ENCODE peak calls at places on chromosome 12, in four cellular contexts. X is uterus, P is tibial nerve, D is A549. T is an unnamed sample.

GRCh38 chr12:50647479-50647878 is 116.4 kb upstream of the ATF1 start:
- DNase-seq in X (no peak), P (no peak), D (no peak), T (no peak)

GRCh38 chr12:97680751-97681150 is 218.1 kb downstream of the RMST start:
- DNase-seq in X (no peak), P (no peak), D (no peak), T (no peak)

GRCh38 chr12:124837958-124838803 is 25.5 kb downstream of the SCARB1 start:
- DNase-seq in X (peak; percentile 90), P (peak; percentile 80), D (peak; percentile 94), T (no peak)

GRCh38 chr12:110314308-110314707 is 33.3 kb downstream of the ATP2A2 start:
- DNase-seq in X (no peak), P (no peak), D (no peak), T (no peak)

GRCh38 chr12:12180575-12180974 is 86.3 kb downstream of the LRP6 start:
- DNase-seq in X (no peak), P (no peak), D (no peak), T (no peak)

GRCh38 chr12:5907812-5908211 is 37.2 kb downstream of the ANO2 start:
- DNase-seq in X (no peak), P (no peak), D (no peak), T (no peak)

GRCh38 chr12:6276936-6277615 is 33.4 kb upstream of the PLEKHG6 start:
- DNase-seq in X (no peak), P (no peak), D (no peak), T (no peak)

GRCh38 chr12:34363050-34363673 is 340.9 kb downstream of the ALG10 start:
- DNase-seq in X (no peak), P (no peak), D (peak; percentile 74), T (no peak)

GRCh38 chr12:21940972-21941521 is at the start of gene ABCC9:
- DNase-seq in X (peak; percentile 63), P (peak; percentile 40), D (no peak), T (peak; percentile 89)

GRCh38 chr12:120862664-120863063 is 41.5 kb downstream of the SPPL3 start:
- DNase-seq in X (no peak), P (no peak), D (no peak), T (no peak)

GRCh38 chr12:23028158-23028802 is 403.3 kb downstream of the ETNK1 start:
- DNase-seq in X (no peak), P (no peak), D (no peak), T (no peak)

GRCh38 chr12:45289245-45290217 is 73.6 kb downstream of the ANO6 start:
- DNase-seq in X (no peak), P (no peak), D (no peak), T (no peak)

GRCh38 chr12:7354521-7354920 is 50.6 kb downstream of the ACSM4 start:
- DNase-seq in X (no peak), P (no peak), D (no peak), T (no peak)

GRCh38 chr12:122021193-122021821 is 377 bp upstream of the BCL7A start:
- DNase-seq in X (no peak), P (no peak), D (no peak), T (peak; percentile 88)

GRCh38 chr12:60980558-60980957 is 1279.6 kb upstream of the USP15 start:
- DNase-seq in X (no peak), P (no peak), D (no peak), T (no peak)

GRCh38 chr12:95118138-95118787 is 44.8 kb upstream of the NR2C1 start:
- DNase-seq in X (no peak), P (no peak), D (peak; percentile 57), T (no peak)

GRCh38 chr12:26938660-26939185 is 453 bp downstream of the FGFR1OP2 start:
- DNase-seq in X (no peak), P (peak; percentile 22), D (peak; percentile 23), T (peak; percentile 88)

GRCh38 chr12:10128687-10129086 is 1.3 kb downstream of the CLEC7A start:
- DNase-seq in X (no peak), P (peak; percentile 53), D (no peak), T (no peak)

GRCh38 chr12:120158351-120158750 is 36.2 kb downstream of the GCN1 start:
- DNase-seq in X (no peak), P (no peak), D (no peak), T (no peak)

GRCh38 chr12:1197264-1198018 is 206.4 kb downstream of the ERC1 start:
- DNase-seq in X (no peak), P (no peak), D (no peak), T (no peak)

GRCh38 chr12:107775093-107775721 is 703 bp downstream of the ASCL4 start:
- DNase-seq in X (no peak), P (no peak), D (no peak), T (no peak)

GRCh38 chr12:47079894-47080724 is at the start of gene AMIGO2:
- DNase-seq in X (peak; percentile 60), P (peak; percentile 34), D (peak; percentile 78), T (peak; percentile 52)

GRCh38 chr12:25552681-25553080 is 402 bp downstream of the LMNTD1 start:
- DNase-seq in X (no peak), P (no peak), D (no peak), T (no peak)
- H3K27ac ChIP-seq in X (no peak overlapping the region), P (no peak overlapping the region), D (no peak overlapping the region), T (no peak overlapping the region)

DNA sequence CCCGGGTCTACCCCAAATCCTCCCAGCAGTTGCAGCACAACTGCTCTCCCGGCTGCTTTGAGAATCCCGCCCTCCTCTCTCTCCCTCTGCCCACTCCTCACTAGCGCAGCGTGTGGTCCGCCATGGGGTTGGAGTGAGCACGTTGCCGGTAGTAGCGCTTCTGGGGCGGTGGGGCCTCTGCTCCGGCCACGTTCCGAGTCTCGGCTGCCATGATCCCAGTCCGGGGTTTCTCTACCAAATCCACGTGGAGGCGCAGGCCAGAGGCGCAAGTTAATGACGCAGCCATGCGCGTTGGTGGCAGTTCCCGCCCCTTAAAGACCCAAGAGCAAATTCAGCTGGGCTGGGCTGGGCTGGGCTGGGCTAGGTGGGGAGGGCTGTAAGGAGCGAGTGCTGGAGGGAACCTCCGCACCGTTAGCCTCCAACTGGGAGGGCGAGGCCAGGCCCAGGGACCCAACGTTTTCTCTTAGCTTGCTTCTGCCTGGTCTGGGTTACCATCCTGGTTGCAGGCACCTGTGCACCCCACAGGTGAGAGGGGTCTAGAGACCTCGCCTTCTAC is at the start of gene METTL1:
- DNase-seq in X (peak; percentile 96), P (peak; percentile 93), D (peak; percentile 96), T (peak; percentile 96)
- TF ChIP-seq POLR2A in X (no peak), P (peak; percentile 59), D (peak; percentile 88), T (peak; percentile 41)

GRCh38 chr12:49626169-49626835 is 2.9 kb downstream of the PRPF40B start:
- DNase-seq in X (no peak), P (no peak), D (peak; percentile 22), T (no peak)
- H3K27ac ChIP-seq in X (no peak overlapping the region), P (no peak overlapping the region), D (no peak overlapping the region), T (no peak overlapping the region)

DNA sequence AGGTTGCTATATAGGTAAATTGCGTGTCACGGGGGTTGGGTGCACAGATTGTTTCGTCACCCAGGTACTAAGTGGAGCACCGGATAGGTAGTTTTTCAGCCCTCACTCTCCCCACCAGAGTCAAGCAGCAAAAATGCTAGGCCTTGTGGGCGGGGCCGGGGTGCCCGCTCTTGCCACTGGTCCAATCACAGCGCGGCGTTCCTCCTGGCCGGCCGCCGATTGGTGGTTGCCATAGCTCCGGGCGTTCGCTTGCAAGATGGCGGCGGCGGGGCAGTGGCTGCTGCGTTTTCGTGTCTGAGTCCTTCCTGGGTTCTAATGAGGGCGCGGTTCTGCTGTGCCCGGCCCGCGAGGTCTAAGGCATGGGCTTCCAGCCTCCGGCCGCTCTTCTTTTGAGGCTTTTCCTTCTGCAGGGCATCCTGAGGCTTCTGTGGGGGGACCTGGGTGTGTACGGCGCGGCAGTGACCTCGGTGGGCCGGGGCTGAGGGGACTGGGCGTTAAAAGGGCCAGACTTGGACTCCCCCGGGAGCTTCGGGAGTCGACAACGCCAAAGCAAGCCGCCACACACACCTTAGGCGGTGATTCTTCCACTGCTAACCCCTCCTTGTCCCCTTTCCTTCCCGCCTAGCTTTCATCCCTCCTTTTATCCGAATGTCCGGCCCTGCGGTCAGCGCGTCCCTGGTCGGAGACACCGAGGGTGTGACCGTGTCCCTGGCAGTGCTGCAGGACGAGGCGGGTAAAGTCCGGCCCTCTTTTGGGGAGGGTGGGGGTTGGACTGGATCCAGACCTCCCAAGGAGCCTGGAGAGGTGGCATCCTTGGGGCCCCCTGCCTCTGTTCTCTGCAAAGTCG is at the start of gene TCTN2:
- DNase-seq in X (peak; percentile 94), P (peak; percentile 94), D (peak; percentile 100), T (peak; percentile 99)
- TF ChIP-seq POLR2A in X (no peak), P (no peak), D (peak; percentile 39), T (peak; percentile 33)

GRCh38 chr12:52277486-52278245 is 3.2 kb downstream of the KRT86 start:
- DNase-seq in X (no peak), P (no peak), D (no peak), T (no peak)

GRCh38 chr12:52278530-52278929 is 4.1 kb downstream of the KRT86 start:
- DNase-seq in X (no peak), P (no peak), D (no peak), T (no peak)

GRCh38 chr12:52279683-52280318 is 5.4 kb downstream of the KRT86 start:
- DNase-seq in X (no peak), P (no peak), D (peak; percentile 39), T (no peak)

GRCh38 chr12:52280319-52280795 is 5.9 kb downstream of the KRT86 start:
- DNase-seq in X (peak; percentile 56), P (peak; percentile 57), D (peak; percentile 94), T (peak; percentile 94)

DNA sequence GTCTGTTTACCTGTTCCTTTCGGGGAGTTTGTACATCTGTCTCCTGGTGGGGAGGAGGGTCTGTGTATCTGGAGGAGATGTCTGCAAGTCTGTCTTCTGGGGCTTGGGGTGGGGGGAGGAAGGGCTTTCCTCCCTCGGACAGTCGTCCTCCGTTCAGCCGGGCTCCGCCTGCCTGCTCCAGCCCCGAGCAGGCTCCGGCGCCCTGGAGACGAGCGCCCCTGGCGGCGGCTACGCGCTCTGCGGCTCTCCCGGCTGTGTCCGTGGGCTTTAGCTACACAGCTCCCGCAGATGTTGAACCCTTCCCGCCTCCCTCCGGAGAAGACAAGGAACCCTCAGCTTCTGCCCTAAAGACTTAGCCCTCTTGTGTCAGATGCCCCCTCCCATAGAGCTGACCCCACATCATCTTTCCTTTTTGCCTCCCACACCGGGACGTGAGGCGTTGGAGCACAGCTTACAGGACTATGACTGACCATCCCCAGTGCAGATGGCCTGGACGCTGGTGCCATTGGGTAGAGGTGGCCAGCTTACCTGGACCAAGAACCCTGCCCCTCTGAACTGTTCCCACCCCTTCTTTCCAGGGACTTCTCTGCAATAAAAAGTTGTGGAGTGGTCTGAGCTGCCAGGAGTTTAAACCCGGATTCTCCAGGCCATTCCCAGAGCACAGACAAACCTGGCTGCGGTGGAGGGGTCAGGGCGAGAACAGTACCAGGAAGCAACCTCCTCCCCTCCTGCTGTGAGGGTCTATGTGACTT is 4.7 kb downstream of the KRT86 start:
- DNase-seq in X (peak; percentile 54), P (peak; percentile 64), D (peak; percentile 87), T (peak; percentile 97)
- H3K27ac ChIP-seq in X (peak overlapping the region; percentile 49), P (no peak overlapping the region), D (peak overlapping the region; percentile 100), T (no peak overlapping the region)

DNA sequence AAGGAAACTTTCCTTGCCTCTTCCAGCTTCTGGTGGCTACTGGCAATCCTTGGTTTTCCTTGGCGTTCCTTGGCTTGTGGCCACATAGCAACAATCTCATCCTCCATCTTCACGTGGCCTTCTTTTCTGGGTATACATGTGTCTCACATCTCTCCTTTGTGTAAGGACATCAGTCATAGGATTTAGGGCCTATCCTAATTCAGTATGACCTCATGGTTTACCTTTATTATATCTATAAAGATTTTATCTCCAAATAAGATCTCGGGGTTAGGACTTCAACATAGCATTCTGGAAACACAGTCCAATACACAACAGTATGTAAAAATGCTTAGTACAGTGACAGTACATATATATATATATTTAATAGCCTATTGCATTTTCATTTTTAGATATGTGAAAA is 58.4 kb upstream of the LRIG3 start:
- DNase-seq in X (no peak), P (no peak), D (no peak), T (no peak)
- TF ChIP-seq POLR2A in X (no peak), P (no peak), D (no peak), T (no peak)